ENCODE peak calls at places on chromosomes 6 and 20, in four cellular contexts. One of them, this sample, is unnamed.
A peak's percentile ranks its signal among the peaks of the same experiment; 100 is the strongest.

GRCh38 chr20:47349365-47350180 is 6.9 kb downstream of the ZMYND8 start:
- DNase-seq in neural progenitor cell: peak; percentile 54
- DNase-seq in CD8-positive, alpha-beta T cell: no peak
- DNase-seq in fibroblast of lung: no peak
- DNase-seq in this sample: no peak

GRCh38 chr6:109381007-109381746 is 1.1 kb downstream of the CD164 start:
- DNase-seq in fibroblast of lung: peak; percentile 39
- DNase-seq in CD8-positive, alpha-beta T cell: no peak
- DNase-seq in neural progenitor cell: peak; percentile 9
- DNase-seq in this sample: no peak

GRCh38 chr6:6742535-6742934 is 154.0 kb downstream of the LY86 start:
- DNase-seq in neural progenitor cell: no peak
- DNase-seq in fibroblast of lung: no peak
- DNase-seq in CD8-positive, alpha-beta T cell: no peak
- DNase-seq in this sample: no peak

GRCh38 chr20:46550441-46550840 is at the start of gene OCSTAMP:
- DNase-seq in fibroblast of lung: no peak
- DNase-seq in neural progenitor cell: no peak
- DNase-seq in CD8-positive, alpha-beta T cell: no peak
- DNase-seq in this sample: no peak

GRCh38 chr6:146892613-146893401 is 294.0 kb downstream of the ADGB start:
- DNase-seq in fibroblast of lung: peak; percentile 70
- DNase-seq in CD8-positive, alpha-beta T cell: no peak
- DNase-seq in neural progenitor cell: no peak
- DNase-seq in this sample: peak; percentile 64

GRCh38 chr6:158039571-158040050 is 57.9 kb downstream of the SYNJ2 start:
- DNase-seq in neural progenitor cell: no peak
- DNase-seq in fibroblast of lung: no peak
- DNase-seq in CD8-positive, alpha-beta T cell: no peak
- DNase-seq in this sample: no peak

GRCh38 chr6:104527761-104528415 is 331.8 kb downstream of the HACE1 start:
- DNase-seq in neural progenitor cell: peak; percentile 54
- DNase-seq in fibroblast of lung: peak; percentile 30
- DNase-seq in CD8-positive, alpha-beta T cell: no peak
- DNase-seq in this sample: no peak

GRCh38 chr6:11855743-11856142 is 77.1 kb upstream of the ADTRP start:
- DNase-seq in neural progenitor cell: no peak
- DNase-seq in CD8-positive, alpha-beta T cell: no peak
- DNase-seq in fibroblast of lung: no peak
- DNase-seq in this sample: no peak

GRCh38 chr20:25538838-25539665 is 46.3 kb downstream of the NINL start:
- DNase-seq in CD8-positive, alpha-beta T cell: no peak
- DNase-seq in fibroblast of lung: no peak
- DNase-seq in neural progenitor cell: no peak
- DNase-seq in this sample: no peak

GRCh38 chr6:28683945-28684538 is 158.4 kb downstream of the GPX5 start:
- DNase-seq in CD8-positive, alpha-beta T cell: peak; percentile 2
- DNase-seq in fibroblast of lung: peak; percentile 58
- DNase-seq in neural progenitor cell: peak; percentile 69
- DNase-seq in this sample: no peak

GRCh38 chr6:113825776-113826175 is 31.4 kb upstream of the MARCKS start:
- DNase-seq in neural progenitor cell: peak; percentile 20
- DNase-seq in CD8-positive, alpha-beta T cell: no peak
- DNase-seq in fibroblast of lung: peak; percentile 92
- DNase-seq in this sample: no peak

GRCh38 chr6:63773200-63773599 is 137.6 kb downstream of the PHF3 start:
- DNase-seq in CD8-positive, alpha-beta T cell: no peak
- DNase-seq in fibroblast of lung: no peak
- DNase-seq in neural progenitor cell: no peak
- DNase-seq in this sample: no peak

GRCh38 chr20:1163653-1164052 is 21.1 kb downstream of the TMEM74B start:
- DNase-seq in CD8-positive, alpha-beta T cell: no peak
- DNase-seq in fibroblast of lung: no peak
- DNase-seq in neural progenitor cell: no peak
- DNase-seq in this sample: no peak

GRCh38 chr6:87884203-87884602 is 163.4 kb upstream of the SPACA1 start:
- DNase-seq in neural progenitor cell: no peak
- DNase-seq in CD8-positive, alpha-beta T cell: no peak
- DNase-seq in fibroblast of lung: no peak
- DNase-seq in this sample: no peak

GRCh38 chr20:46828471-46828870 is 66.2 kb upstream of the EYA2 start:
- DNase-seq in neural progenitor cell: no peak
- DNase-seq in fibroblast of lung: peak; percentile 58
- DNase-seq in CD8-positive, alpha-beta T cell: no peak
- DNase-seq in this sample: no peak

DNA sequence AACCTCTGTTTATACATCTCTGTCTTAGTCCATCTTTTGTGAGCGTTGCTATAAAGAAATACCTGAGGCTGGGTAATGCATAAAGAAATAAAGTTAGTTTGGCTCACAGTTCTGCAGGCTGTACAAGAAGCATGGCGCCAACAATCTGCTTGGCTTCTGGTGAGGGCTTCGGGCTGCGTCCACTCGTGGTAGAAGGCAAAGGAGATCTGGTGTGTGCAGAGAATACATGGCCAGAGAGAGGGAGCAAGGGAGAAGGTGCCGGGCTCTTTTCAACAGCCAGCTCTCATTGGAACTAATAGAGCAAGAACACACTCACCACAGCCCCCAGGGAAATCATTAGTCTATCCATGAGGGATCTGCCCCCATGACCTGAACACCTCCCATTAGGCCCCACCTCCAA is 100.3 kb upstream of the SRSF6 start:
- DNase-seq in neural progenitor cell: no peak
- DNase-seq in fibroblast of lung: no peak
- DNase-seq in CD8-positive, alpha-beta T cell: no peak
- DNase-seq in this sample: no peak
- TF ChIP-seq CTCF in neural progenitor cell: no peak
- TF ChIP-seq CTCF in fibroblast of lung: no peak
- TF ChIP-seq CTCF in CD8-positive, alpha-beta T cell: no peak
- TF ChIP-seq CTCF in this sample: no peak

GRCh38 chr20:58021481-58021880 is 207.0 kb downstream of the ANKRD60 start:
- DNase-seq in fibroblast of lung: no peak
- DNase-seq in neural progenitor cell: no peak
- DNase-seq in CD8-positive, alpha-beta T cell: no peak
- DNase-seq in this sample: no peak
- TF ChIP-seq CTCF in fibroblast of lung: no peak
- TF ChIP-seq CTCF in neural progenitor cell: no peak
- TF ChIP-seq CTCF in CD8-positive, alpha-beta T cell: no peak
- TF ChIP-seq CTCF in this sample: no peak

DNA sequence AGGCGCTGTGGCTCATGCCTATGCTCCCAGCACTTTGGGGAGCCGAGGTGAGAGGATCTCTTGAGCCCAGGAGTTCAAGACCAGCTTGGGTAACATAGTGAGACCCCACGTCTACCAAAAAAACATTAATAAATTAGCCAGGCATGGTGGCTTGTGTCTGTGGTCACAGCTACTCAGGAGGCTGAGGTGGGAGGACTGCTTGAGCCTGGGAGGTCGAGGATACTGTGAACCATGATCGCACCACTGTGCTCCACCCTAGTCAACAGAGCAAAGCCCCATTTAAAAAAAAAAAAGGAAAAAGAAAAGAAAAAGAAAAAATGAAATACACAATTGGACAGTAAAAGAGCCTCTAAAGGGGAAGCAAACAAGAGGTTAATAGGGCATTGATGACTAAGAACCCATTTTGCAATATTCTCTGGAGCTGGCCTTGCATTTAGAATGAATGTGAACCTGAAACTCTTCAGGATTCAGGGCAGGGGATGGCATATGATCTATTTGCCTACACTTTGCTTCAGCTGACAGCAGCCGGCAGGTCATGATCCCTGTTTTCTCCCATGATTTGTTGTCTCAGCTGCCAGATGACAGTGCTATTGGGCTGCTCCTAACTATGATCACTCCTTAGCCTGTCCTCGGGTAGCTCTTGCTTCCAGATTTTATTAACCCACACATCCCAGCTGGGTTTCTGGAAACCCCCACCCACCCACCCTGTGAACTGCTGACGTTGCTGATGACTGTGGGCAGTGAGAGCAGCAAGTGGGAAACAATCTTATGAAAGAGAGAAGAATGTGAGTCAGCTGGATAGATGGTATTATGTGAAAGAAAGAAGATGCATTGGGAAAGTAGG is 83.8 kb upstream of the ELOVL5 start:
- DNase-seq in CD8-positive, alpha-beta T cell: no peak
- DNase-seq in fibroblast of lung: peak; percentile 96
- DNase-seq in neural progenitor cell: no peak
- DNase-seq in this sample: peak; percentile 60
- TF ChIP-seq CTCF in CD8-positive, alpha-beta T cell: no peak
- TF ChIP-seq CTCF in fibroblast of lung: no peak
- TF ChIP-seq CTCF in neural progenitor cell: no peak
- TF ChIP-seq CTCF in this sample: no peak

GRCh38 chr6:135440087-135440792 is 57.3 kb downstream of the AHI1 start:
- DNase-seq in fibroblast of lung: no peak
- DNase-seq in neural progenitor cell: no peak
- DNase-seq in CD8-positive, alpha-beta T cell: no peak
- DNase-seq in this sample: no peak

GRCh38 chr6:135439549-135439948 is 58.0 kb downstream of the AHI1 start:
- DNase-seq in neural progenitor cell: no peak
- DNase-seq in fibroblast of lung: no peak
- DNase-seq in CD8-positive, alpha-beta T cell: no peak
- DNase-seq in this sample: no peak

GRCh38 chr6:135434095-135434494 is 63.4 kb downstream of the AHI1 start:
- DNase-seq in fibroblast of lung: no peak
- DNase-seq in CD8-positive, alpha-beta T cell: no peak
- DNase-seq in neural progenitor cell: no peak
- DNase-seq in this sample: no peak

DNA sequence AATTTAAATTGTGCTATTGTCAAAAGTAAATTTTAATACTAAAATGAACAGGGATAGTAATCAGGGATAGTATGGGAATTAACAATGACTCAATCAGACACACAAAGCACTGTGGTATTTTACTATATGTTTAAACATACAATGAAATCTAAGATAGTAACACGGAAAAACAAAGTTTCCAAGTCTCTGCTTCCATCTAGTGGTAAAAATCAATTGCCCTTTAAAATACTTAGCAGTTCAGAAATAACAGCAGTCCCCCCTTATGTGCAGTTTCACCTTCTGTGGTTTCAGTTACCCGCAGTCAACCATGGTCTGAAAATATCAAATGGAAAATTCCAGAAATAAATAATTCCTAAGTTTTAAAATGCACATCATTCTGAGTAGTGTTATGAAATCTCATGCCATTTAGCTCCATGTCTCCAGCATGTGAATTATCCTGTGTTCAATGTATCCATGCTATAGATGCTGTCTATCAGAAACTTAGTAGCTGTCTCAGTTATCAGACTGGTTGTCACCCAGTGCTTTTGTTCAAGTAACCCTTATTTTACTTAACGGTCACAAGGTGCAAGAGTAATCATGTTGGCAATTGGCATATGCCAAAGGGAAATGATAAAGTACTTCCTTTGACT is 58.5 kb downstream of the AHI1 start:
- DNase-seq in fibroblast of lung: peak; percentile 40
- DNase-seq in CD8-positive, alpha-beta T cell: no peak
- DNase-seq in neural progenitor cell: peak; percentile 12
- DNase-seq in this sample: no peak
- TF ChIP-seq CTCF in fibroblast of lung: peak; percentile 23
- TF ChIP-seq CTCF in CD8-positive, alpha-beta T cell: peak; percentile 47
- TF ChIP-seq CTCF in neural progenitor cell: peak; percentile 61
- TF ChIP-seq CTCF in this sample: peak; percentile 73

GRCh38 chr6:122050226-122050755 is 349.2 kb upstream of the HSF2 start:
- DNase-seq in fibroblast of lung: no peak
- DNase-seq in neural progenitor cell: no peak
- DNase-seq in CD8-positive, alpha-beta T cell: no peak
- DNase-seq in this sample: no peak

GRCh38 chr6:122052501-122052900 is 347.0 kb upstream of the HSF2 start:
- DNase-seq in neural progenitor cell: no peak
- DNase-seq in fibroblast of lung: no peak
- DNase-seq in CD8-positive, alpha-beta T cell: no peak
- DNase-seq in this sample: no peak

GRCh38 chr6:122043421-122043820 is 356.0 kb upstream of the HSF2 start:
- DNase-seq in neural progenitor cell: no peak
- DNase-seq in CD8-positive, alpha-beta T cell: no peak
- DNase-seq in fibroblast of lung: no peak
- DNase-seq in this sample: no peak

GRCh38 chr6:122048570-122048969 is 350.9 kb upstream of the HSF2 start:
- DNase-seq in neural progenitor cell: no peak
- DNase-seq in CD8-positive, alpha-beta T cell: no peak
- DNase-seq in fibroblast of lung: peak; percentile 49
- DNase-seq in this sample: no peak

GRCh38 chr6:122049341-122049740 is 350.1 kb upstream of the HSF2 start:
- DNase-seq in neural progenitor cell: peak; percentile 50
- DNase-seq in fibroblast of lung: peak; percentile 42
- DNase-seq in CD8-positive, alpha-beta T cell: no peak
- DNase-seq in this sample: no peak
- TF ChIP-seq CTCF in neural progenitor cell: no peak
- TF ChIP-seq CTCF in fibroblast of lung: no peak
- TF ChIP-seq CTCF in CD8-positive, alpha-beta T cell: no peak
- TF ChIP-seq CTCF in this sample: no peak

This sample was measured in CD14-positive monocyte.